ENCODE peak calls at places on chromosomes 7 and 10, in seven cellular contexts. K is small intestine; J is naive thymus-derived CD8-positive, alpha-beta T cell; F is H7; U is effector CD4-positive, alpha-beta T cell; Z is OCI-LY7; B is substantia nigra. H is an unnamed sample.

GRCh38 chr7:46710927-46711326 is 789.9 kb upstream of the IGFBP3 start:
- DNase-seq in J (no peak), K (no peak), Z (no peak), B (no peak), F (no peak), U (no peak), H (no peak)

GRCh38 chr10:64110079-64110478 is 588.9 kb downstream of the REEP3 start:
- DNase-seq in B (no peak), F (no peak), U (no peak), J (no peak), K (no peak), Z (no peak), H (no peak)

GRCh38 chr10:97573021-97573420 is 442 bp downstream of the ANKRD2 start:
- DNase-seq in B (no peak), J (no peak), Z (no peak), K (no peak), U (no peak), F (no peak), H (no peak)

GRCh38 chr10:70832852-70833542 is 17.2 kb downstream of the SGPL1 start:
- DNase-seq in F (no peak), U (no peak), Z (no peak), J (no peak), B (no peak), K (no peak), H (no peak)

GRCh38 chr7:44965937-44966730 is 12.7 kb downstream of the MYO1G start:
- DNase-seq in K (no peak), B (no peak), U (no peak), Z (no peak), J (no peak), F (peak; percentile 44), H (no peak)

GRCh38 chr7:12281026-12281425 is 69.9 kb downstream of the TMEM106B start:
- DNase-seq in U (no peak), Z (no peak), B (no peak), F (no peak), J (no peak), K (no peak), H (no peak)

GRCh38 chr10:7275761-7276440 is 134.9 kb downstream of the SFMBT2 start:
- DNase-seq in Z (no peak), U (no peak), F (no peak), B (no peak), J (no peak), K (no peak), H (no peak)

GRCh38 chr7:87565877-87566276 is 34.8 kb downstream of the ABCB1 start:
- DNase-seq in U (no peak), J (no peak), Z (no peak), F (no peak), B (no peak), K (no peak), H (no peak)

GRCh38 chr7:148982596-148983219 is 45.6 kb downstream of the PDIA4 start:
- DNase-seq in J (no peak), Z (peak; percentile 32), B (no peak), K (peak; percentile 13), F (peak; percentile 70), U (no peak), H (no peak)

GRCh38 chr10:77582710-77583115 is 54.9 kb downstream of the KCNMA1 start:
- DNase-seq in B (no peak), Z (no peak), U (no peak), K (peak; percentile 21), F (no peak), J (no peak), H (no peak)

GRCh38 chr7:98864726-98865420 is 4.9 kb downstream of the TMEM130 start:
- DNase-seq in B (no peak), Z (no peak), J (no peak), U (no peak), F (no peak), K (no peak), H (no peak)

GRCh38 chr10:100339236-100339635 is 7.8 kb upstream of the SCD start:
- DNase-seq in Z (peak; percentile 74), J (no peak), K (no peak), B (no peak), F (no peak), U (no peak), H (no peak)

GRCh38 chr7:78427209-78427608 is 628.6 kb downstream of the PHTF2 start:
- DNase-seq in J (no peak), U (no peak), K (no peak), Z (no peak), B (no peak), F (no peak), H (no peak)

GRCh38 chr10:101814466-101815041 is 3.7 kb downstream of the OGA start:
- DNase-seq in U (no peak), B (no peak), K (no peak), J (no peak), F (no peak), Z (peak; percentile 18), H (no peak)

GRCh38 chr10:132479603-132480221 is 57.9 kb upstream of the INPP5A start:
- DNase-seq in J (no peak), F (no peak), U (peak; percentile 1), B (no peak), Z (no peak), K (no peak), H (no peak)

GRCh38 chr7:29840701-29841100 is 34.4 kb downstream of the WIPF3 start:
- DNase-seq in K (no peak), Z (no peak), U (no peak), F (no peak), J (no peak), B (no peak), H (no peak)

GRCh38 chr10:14325325-14325955 is 5.3 kb downstream of the FRMD4A start:
- DNase-seq in J (peak; percentile 37), K (peak; percentile 22), U (peak; percentile 19), Z (peak; percentile 46), B (no peak), F (peak; percentile 39), H (peak; percentile 33)

GRCh38 chr7:131066635-131067034 is 261.0 kb upstream of the MKLN1 start:
- DNase-seq in K (no peak), B (no peak), F (no peak), J (no peak), U (no peak), Z (no peak), H (no peak)

GRCh38 chr10:126012485-126012884 is 116.1 kb downstream of the FANK1 start:
- DNase-seq in U (no peak), B (no peak), Z (no peak), J (no peak), F (no peak), K (no peak), H (no peak)

GRCh38 chr10:43461950-43462349 is 25.0 kb downstream of the ZNF487 start:
- DNase-seq in U (peak; percentile 55), K (peak; percentile 84), F (peak; percentile 71), B (no peak), J (peak; percentile 22), Z (peak; percentile 87), H (no peak)

GRCh38 chr10:13587367-13587766 is 602 bp downstream of the PRPF18 start:
- DNase-seq in J (no peak), Z (peak; percentile 5), B (no peak), U (no peak), K (peak; percentile 27), F (peak; percentile 43), H (no peak)

GRCh38 chr10:58253184-58253583 is 14.5 kb downstream of the IPMK start:
- DNase-seq in F (no peak), Z (no peak), K (no peak), U (no peak), B (no peak), J (no peak), H (no peak)

GRCh38 chr7:20408467-20408826 is 77.7 kb downstream of the ITGB8 start:
- DNase-seq in F (no peak), Z (no peak), J (no peak), U (no peak), B (no peak), K (no peak), H (no peak)

GRCh38 chr10:63587191-63587590 is 66.0 kb downstream of the REEP3 start:
- DNase-seq in U (no peak), F (no peak), B (no peak), Z (no peak), K (no peak), J (no peak), H (no peak)

GRCh38 chr7:107644704-107645083 is 15.9 kb upstream of the SLC26A4 start:
- DNase-seq in F (no peak), J (no peak), K (no peak), U (no peak), Z (no peak), B (no peak), H (no peak)

GRCh38 chr7:100475549-100475948 is 3.5 kb downstream of the TSC22D4 start:
- DNase-seq in Z (no peak), F (peak; percentile 73), J (no peak), U (no peak), K (no peak), B (no peak), H (peak; percentile 65)

GRCh38 chr10:102645741-102646609 is 1.7 kb downstream of the TRIM8 start:
- DNase-seq in U (peak; percentile 74), B (no peak), J (peak; percentile 63), F (peak; percentile 68), K (peak; percentile 69), Z (peak; percentile 82), H (peak; percentile 90)

GRCh38 chr7:3399858-3400257 is 98.8 kb downstream of the SDK1 start:
- DNase-seq in B (no peak), U (no peak), F (peak; percentile 25), J (no peak), K (peak; percentile 13), Z (peak; percentile 35), H (no peak)

GRCh38 chr10:86795353-86795752 is 38.9 kb downstream of the BMPR1A start:
- DNase-seq in U (no peak), B (no peak), J (no peak), F (peak; percentile 49), K (no peak), Z (no peak), H (no peak)

GRCh38 chr10:72509206-72509799 is 116.6 kb downstream of the MICU1 start:
- DNase-seq in Z (no peak), F (no peak), B (no peak), J (no peak), K (peak; percentile 36), U (no peak), H (no peak)

GRCh38 chr7:17142831-17143541 is 155.5 kb upstream of the AHR start:
- DNase-seq in U (no peak), Z (no peak), J (no peak), B (no peak), F (no peak), K (peak; percentile 67), H (no peak)